ENCODE peak calls at places on chromosomes 2 and 18, in eight cellular contexts. X is GM12878, F is HL-60, J is Peyer's patch, T is transverse colon, Z is fibroblast of mammary gland, V is right lobe of liver, N is endothelial cell. R is an unnamed sample.

GRCh38 chr2:99970292-99970868 is 172.0 kb downstream of the AFF3 start:
- DNase-seq in X (no peak), N (no peak), V (no peak), J (no peak), T (no peak), Z (peak; percentile 50), F (no peak), R (no peak)

GRCh38 chr2:196233808-196234501 is 62.6 kb upstream of the STK17B start:
- DNase-seq in T (no peak), J (peak; percentile 59), V (no peak), X (peak; percentile 60), N (no peak), F (peak; percentile 23), Z (peak; percentile 36), R (no peak)

GRCh38 chr2:27303093-27304025 is 4.9 kb downstream of the UCN start:
- DNase-seq in X (no peak), V (peak; percentile 59), J (peak; percentile 68), T (peak; percentile 41), F (peak; percentile 74), N (peak; percentile 45), Z (peak; percentile 83), R (no peak)

GRCh38 chr2:8679827-8680731 is 1.8 kb upstream of the ID2 start:
- DNase-seq in N (peak; percentile 32), F (no peak), Z (peak; percentile 70), X (no peak), V (peak; percentile 95), T (peak; percentile 70), J (peak; percentile 82), R (no peak)

GRCh38 chr18:80253871-80254492 is 6.7 kb upstream of the PARD6G start:
- DNase-seq in F (no peak), J (no peak), X (no peak), V (no peak), N (peak; percentile 15), Z (peak; percentile 12), T (no peak), R (no peak)

GRCh38 chr2:9392895-9393757 is 30.2 kb downstream of the ITGB1BP1 start:
- DNase-seq in V (no peak), N (peak; percentile 35), J (no peak), F (no peak), Z (peak; percentile 37), T (no peak), X (no peak), R (no peak)

GRCh38 chr2:102422910-102423309 is at the start of gene IL18RAP:
- DNase-seq in Z (no peak), V (no peak), T (no peak), X (no peak), F (peak; percentile 72), J (no peak), N (no peak), R (no peak)

GRCh38 chr2:129396980-129397599 is 582.4 kb upstream of the RAB6C start:
- DNase-seq in X (peak; percentile 21), F (peak; percentile 32), J (no peak), Z (peak; percentile 11), V (no peak), N (peak; percentile 50), T (no peak), R (no peak)

GRCh38 chr2:148565272-148565894 is 79.2 kb upstream of the EPC2 start:
- DNase-seq in J (no peak), V (no peak), Z (peak; percentile 7), X (no peak), F (no peak), T (no peak), N (peak; percentile 9), R (no peak)

GRCh38 chr2:230899287-230899686 is 25.8 kb downstream of the GPR55 start:
- DNase-seq in J (no peak), F (no peak), N (peak; percentile 31), T (peak; percentile 5), X (no peak), V (peak; percentile 16), Z (no peak), R (peak; percentile 4)

GRCh38 chr18:45590546-45590945 is 24.7 kb upstream of the SLC14A2 start:
- DNase-seq in T (no peak), X (no peak), F (no peak), N (no peak), V (no peak), J (no peak), Z (peak; percentile 5), R (no peak)

GRCh38 chr2:24793752-24794477 is 690 bp downstream of the CENPO start:
- DNase-seq in N (peak; percentile 37), F (peak; percentile 7), V (no peak), T (no peak), X (no peak), J (no peak), Z (peak; percentile 33), R (no peak)

GRCh38 chr2:159684796-159685195 is 27.5 kb upstream of the MARCHF7 start:
- DNase-seq in J (no peak), X (no peak), T (no peak), F (no peak), Z (peak; percentile 65), V (no peak), N (no peak), R (no peak)

GRCh38 chr2:219497495-219498279 is 1.0 kb upstream of the GMPPA start:
- DNase-seq in J (peak; percentile 94), V (peak; percentile 93), T (peak; percentile 95), X (no peak), Z (peak; percentile 73), F (peak; percentile 35), N (peak; percentile 65), R (peak; percentile 27)

GRCh38 chr2:61173116-61173515 is 11.1 kb downstream of the C2orf74 start:
- DNase-seq in X (no peak), F (no peak), T (no peak), Z (no peak), V (no peak), J (no peak), N (no peak), R (no peak)

GRCh38 chr2:165877565-165878550 is 75.7 kb downstream of the TTC21B start:
- DNase-seq in Z (peak; percentile 74), X (peak; percentile 30), N (no peak), J (no peak), T (no peak), V (no peak), F (peak; percentile 80), R (no peak)

GRCh38 chr2:234988491-234988890 is 36.7 kb downstream of the SH3BP4 start:
- DNase-seq in Z (no peak), F (no peak), X (no peak), V (no peak), J (no peak), N (no peak), T (no peak), R (no peak)

GRCh38 chr2:74425523-74425922 is 4.0 kb downstream of the WDR54 start:
- DNase-seq in Z (no peak), F (no peak), N (no peak), J (peak; percentile 70), T (no peak), X (no peak), V (no peak), R (no peak)
- TF ChIP-seq CTCF in Z (no peak), F (no peak), N (no peak), J (no peak), T (no peak), X (no peak), V (no peak), R (no peak)

GRCh38 chr2:36695746-36696415 is 626 bp upstream of the VIT start:
- DNase-seq in T (no peak), X (no peak), F (peak; percentile 67), N (peak; percentile 10), V (no peak), J (no peak), Z (peak; percentile 85), R (no peak)

GRCh38 chr2:36698978-36699377 is 2.5 kb downstream of the VIT start:
- DNase-seq in N (no peak), T (no peak), X (no peak), J (no peak), F (peak; percentile 94), V (no peak), Z (peak; percentile 59), R (no peak)

GRCh38 chr2:36697424-36698066 is 1.0 kb downstream of the VIT start:
- DNase-seq in T (no peak), X (no peak), F (peak; percentile 43), N (no peak), V (no peak), J (no peak), Z (peak; percentile 12), R (no peak)

GRCh38 chr2:36693825-36694224 is 2.7 kb upstream of the VIT start:
- DNase-seq in V (no peak), T (no peak), N (no peak), X (no peak), F (no peak), J (no peak), Z (no peak), R (no peak)

DNA sequence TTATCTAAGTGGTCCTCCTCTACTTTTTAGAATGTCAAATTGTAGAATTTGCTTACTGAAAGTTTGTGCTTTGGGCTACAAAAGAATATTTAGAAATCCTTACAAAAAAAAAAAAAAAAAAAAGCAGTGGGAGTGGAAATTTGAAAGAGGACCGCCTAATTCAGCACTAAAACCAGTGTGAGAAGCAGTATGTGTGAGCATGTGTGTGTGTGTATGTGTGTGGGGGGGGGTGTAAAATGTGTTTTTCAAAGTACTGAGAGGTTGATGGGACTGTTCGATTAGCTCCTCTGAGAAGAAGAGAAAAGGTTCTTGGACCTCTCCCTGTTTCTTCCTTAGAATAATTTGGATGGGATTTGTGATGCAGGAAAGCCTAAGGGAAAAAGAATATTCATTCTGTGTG is at the start of gene VIT:
- DNase-seq in X (no peak), N (no peak), T (no peak), V (no peak), J (no peak), Z (peak; percentile 69), F (peak; percentile 51), R (no peak)
- TF ChIP-seq CTCF in X (no peak), N (no peak), T (no peak), V (no peak), J (no peak), Z (no peak), F (no peak), R (no peak)

GRCh38 chr2:238015705-238016104 is 45.1 kb upstream of the SCLY start:
- DNase-seq in T (no peak), X (no peak), F (no peak), J (no peak), V (no peak), Z (no peak), N (no peak), R (no peak)
- TF ChIP-seq CTCF in T (no peak), X (no peak), F (no peak), J (peak; percentile 7), V (peak; percentile 10), Z (peak; percentile 10), N (no peak), R (no peak)

DNA sequence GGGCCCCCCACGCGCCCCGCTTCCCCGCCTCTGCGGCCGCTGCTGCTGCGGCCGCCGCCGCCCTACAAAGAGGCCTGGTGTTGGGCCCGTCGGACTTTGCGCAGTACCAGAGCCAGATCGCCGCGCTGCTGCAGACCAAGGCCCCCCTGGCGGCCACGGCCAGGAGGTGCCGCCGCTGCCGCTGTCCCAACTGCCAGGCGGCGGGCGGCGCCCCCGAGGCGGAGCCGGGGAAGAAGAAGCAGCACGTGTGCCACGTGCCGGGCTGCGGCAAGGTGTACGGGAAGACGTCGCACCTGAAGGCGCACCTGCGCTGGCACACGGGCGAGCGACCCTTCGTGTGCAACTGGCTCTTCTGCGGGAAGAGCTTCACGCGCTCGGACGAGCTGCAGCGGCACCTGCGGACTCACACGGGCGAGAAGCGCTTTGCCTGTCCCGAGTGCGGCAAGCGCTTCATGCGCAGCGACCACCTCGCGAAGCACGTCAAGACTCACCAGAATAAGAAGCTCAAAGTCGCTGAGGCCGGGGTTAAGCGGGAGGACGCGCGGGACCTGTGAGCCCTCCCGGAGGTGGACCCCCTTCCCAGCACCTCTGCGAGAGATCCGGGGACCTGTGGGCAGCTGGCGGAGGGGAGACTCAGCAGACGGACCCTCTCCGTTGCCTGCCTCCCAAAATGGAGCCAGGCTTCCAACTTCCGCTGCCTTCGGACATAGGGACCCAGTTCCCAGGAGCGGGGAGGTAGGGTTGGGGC is 1.9 kb downstream of the SP5 start:
- DNase-seq in N (peak; percentile 80), V (no peak), F (no peak), X (no peak), T (peak; percentile 25), Z (peak; percentile 36), J (peak; percentile 53), R (no peak)
- TF ChIP-seq CTCF in N (peak; percentile 91), V (peak; percentile 25), F (no peak), X (peak; percentile 23), T (peak; percentile 65), Z (no peak), J (peak; percentile 39), R (no peak)